ENCODE peak calls at places on chromosomes 11 and 22, in nine cellular contexts. I is astrocyte of the spinal cord; W is CD4-positive, alpha-beta T cell; P is foreskin fibroblast; O is gastrocnemius medialis; D is WTC11; M is sigmoid colon; N is GM20000; L is activated B cell treated with CpG ODN at 0.5 μM for 24 hours. R is an unnamed sample.

GRCh38 chr11:63889344-63889743 is 27.6 kb downstream of the RCOR2 start:
- DNase-seq in I (no peak), W (no peak), P (no peak), O (no peak), D (no peak), M (no peak), N (no peak), L (no peak), R (peak)

GRCh38 chr11:68314203-68314885 is 2.0 kb downstream of the LRP5 start:
- DNase-seq in I (peak), W (no peak), P (no peak), O (no peak), D (no peak), M (no peak), N (no peak), L (no peak), R (no peak)

GRCh38 chr11:120079750-120080610 is 57.9 kb downstream of the TRIM29 start:
- DNase-seq in I (no peak), W (no peak), P (no peak), O (no peak), D (peak), M (no peak), N (no peak), L (no peak), R (no peak)

GRCh38 chr11:2094354-2095197 is 44.6 kb downstream of the IGF2 start:
- DNase-seq in I (no peak), W (no peak), P (no peak), O (no peak), D (no peak), M (peak), N (no peak), L (no peak), R (no peak)

GRCh38 chr11:72581067-72581466 is 93.2 kb downstream of the PDE2A start:
- DNase-seq in I (no peak), W (no peak), P (no peak), O (no peak), D (no peak), M (peak), N (no peak), L (no peak), R (no peak)

GRCh38 chr11:120571476-120571875 is 59.9 kb downstream of the GRIK4 start:
- DNase-seq in I (no peak), W (no peak), P (no peak), O (no peak), D (no peak), M (peak), N (no peak), L (no peak), R (no peak)

GRCh38 chr11:92225206-92225562 is 566 bp downstream of the FAT3 start:
- DNase-seq in I (no peak), W (no peak), P (no peak), O (no peak), D (no peak), M (no peak), N (no peak), L (no peak), R (no peak)

GRCh38 chr11:118565062-118565461 is 669 bp downstream of the IFT46 start:
- DNase-seq in I (no peak), W (no peak), P (peak), O (no peak), D (no peak), M (no peak), N (no peak), L (no peak), R (no peak)

GRCh38 chr22:30866216-30866615 is 102.4 kb downstream of the MORC2 start:
- DNase-seq in I (no peak), W (no peak), P (no peak), O (no peak), D (no peak), M (no peak), N (no peak), L (no peak), R (no peak)

DNA sequence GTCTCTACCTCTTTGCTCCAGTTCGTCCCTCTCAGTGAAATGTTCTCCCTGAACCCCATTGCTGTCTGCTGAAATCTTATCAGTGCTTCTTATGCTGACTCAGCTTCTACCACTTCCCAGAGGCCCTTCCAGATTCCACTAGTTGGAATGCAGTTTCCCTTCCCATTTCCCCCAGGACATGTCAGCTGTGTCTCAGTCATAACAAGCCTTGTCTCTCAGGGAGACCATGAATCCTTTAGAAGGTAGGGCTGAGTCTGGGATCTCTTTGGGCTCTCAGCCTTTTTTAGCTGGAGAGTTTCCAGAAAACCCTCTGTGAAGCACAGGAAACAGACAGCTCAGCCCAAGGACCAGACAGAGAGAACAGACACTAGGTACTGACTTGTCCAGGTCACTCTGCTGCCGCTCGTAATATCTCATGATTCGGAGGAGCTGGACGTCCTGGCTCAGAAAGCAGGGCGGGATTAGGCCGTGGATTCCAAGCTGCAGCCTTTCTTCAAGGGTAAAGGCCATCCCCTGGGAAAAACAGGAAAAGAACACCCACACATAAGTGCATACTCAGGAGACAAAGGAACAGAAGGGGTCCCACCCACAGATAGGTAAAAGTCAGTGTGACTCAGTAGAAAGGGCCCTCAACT is 113.0 kb downstream of the ME3 start:
- DNase-seq in I (peak), W (no peak), P (peak), O (no peak), D (no peak), M (peak), N (no peak), L (no peak), R (peak)
- TF ChIP-seq CTCF in I (no peak), W (no peak), P (no peak), O (no peak), D (no peak), M (no peak), N (no peak), L (no peak), R (no peak)

GRCh38 chr11:19800714-19801519 is 88.3 kb downstream of the NAV2 start:
- DNase-seq in I (no peak), W (no peak), P (peak), O (no peak), D (peak), M (no peak), N (no peak), L (no peak), R (peak)
- TF ChIP-seq CTCF in I (no peak), W (no peak), P (no peak), O (no peak), D (no peak), M (no peak), N (no peak), L (no peak), R (no peak)

GRCh38 chr22:46393791-46394333 is 58.3 kb downstream of the TRMU start:
- DNase-seq in I (no peak), W (no peak), P (no peak), O (no peak), D (no peak), M (no peak), N (no peak), L (no peak), R (no peak)

GRCh38 chr22:46390105-46390651 is 54.7 kb downstream of the TRMU start:
- DNase-seq in I (no peak), W (no peak), P (no peak), O (no peak), D (no peak), M (no peak), N (no peak), L (no peak), R (no peak)

GRCh38 chr22:46391486-46392136 is 56.1 kb downstream of the TRMU start:
- DNase-seq in I (no peak), W (no peak), P (no peak), O (no peak), D (no peak), M (no peak), N (no peak), L (no peak), R (peak)

GRCh38 chr22:46390652-46391301 is 55.3 kb downstream of the TRMU start:
- DNase-seq in I (peak), W (no peak), P (peak), O (peak), D (no peak), M (no peak), N (no peak), L (no peak), R (peak)

GRCh38 chr22:46392137-46392844 is 56.8 kb downstream of the TRMU start:
- DNase-seq in I (no peak), W (no peak), P (no peak), O (no peak), D (no peak), M (no peak), N (no peak), L (no peak), R (peak)
- TF ChIP-seq CTCF in I (no peak), W (no peak), P (no peak), O (no peak), D (no peak), M (no peak), N (no peak), L (no peak), R (no peak)

DNA sequence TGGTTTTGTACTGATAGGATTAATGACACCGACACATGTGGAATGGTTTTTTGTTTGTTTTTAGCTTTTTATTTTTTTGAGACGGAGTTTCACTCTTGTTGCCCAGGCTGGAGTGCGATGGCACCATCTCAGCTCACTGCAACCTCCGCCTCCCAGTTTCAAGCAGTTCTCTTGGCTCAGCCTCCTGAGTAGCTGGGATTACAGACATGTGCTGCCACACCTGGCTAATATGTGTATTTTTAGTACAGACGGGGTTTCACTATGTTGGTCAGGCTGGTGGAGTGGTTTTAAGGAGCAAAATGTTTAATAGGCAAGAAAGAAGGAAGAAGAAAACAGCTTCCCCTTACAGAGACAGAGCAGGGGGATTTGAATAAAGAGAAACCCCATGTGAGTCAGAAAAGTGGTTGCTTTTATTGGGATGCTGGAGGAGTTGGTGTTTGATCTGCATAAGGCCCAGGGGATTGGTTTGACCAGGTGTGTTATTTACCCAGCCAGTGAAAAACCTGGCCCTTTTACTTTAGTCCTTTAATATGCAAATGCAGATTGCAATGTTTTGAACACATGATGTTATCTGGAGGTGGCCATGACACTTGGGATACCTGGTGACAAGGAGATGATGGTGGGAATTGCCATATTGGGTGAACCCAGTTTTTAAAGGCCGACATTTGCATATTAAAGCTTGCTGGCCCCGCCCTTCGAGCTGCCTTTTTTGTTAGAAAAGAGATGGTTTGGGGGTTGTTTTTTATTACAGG is 24.3 kb downstream of the SUSD2 start:
- DNase-seq in I (no peak), W (no peak), P (no peak), O (no peak), D (no peak), M (no peak), N (no peak), L (no peak), R (peak)
- TF ChIP-seq CTCF in I (no peak), W (no peak), P (no peak), O (no peak), D (no peak), M (no peak), N (no peak), L (no peak), R (no peak)

GRCh38 chr11:66495401-66495844 is 15.0 kb upstream of the BBS1 start:
- DNase-seq in I (no peak), W (no peak), P (no peak), O (no peak), D (peak), M (no peak), N (no peak), L (no peak), R (no peak)
- TF ChIP-seq CTCF in I (peak), W (no peak), P (no peak), O (no peak), D (peak), M (no peak), N (no peak), L (no peak), R (peak)

DNA sequence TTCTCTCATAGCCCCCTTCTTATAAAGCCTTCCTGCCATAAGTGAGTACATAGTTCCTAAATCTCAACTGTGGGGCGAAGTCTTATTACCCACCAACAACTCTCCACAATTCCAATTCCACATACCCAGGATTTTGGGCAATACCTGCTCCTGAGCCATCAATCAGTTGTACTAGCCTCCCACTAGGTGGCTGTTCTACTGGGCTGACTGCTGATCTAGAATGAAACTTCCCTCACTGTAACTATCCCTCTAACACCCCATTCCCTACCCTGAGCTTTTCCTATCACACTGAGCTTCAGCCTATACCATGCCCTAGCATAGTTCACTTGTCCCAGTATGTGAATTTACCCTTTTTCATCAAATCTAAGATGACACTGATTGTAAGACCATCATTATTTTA is 52.5 kb downstream of the RRAS2 start:
- DNase-seq in I (no peak), W (no peak), P (no peak), O (no peak), D (no peak), M (no peak), N (no peak), L (no peak), R (no peak)
- TF ChIP-seq CTCF in I (no peak), W (no peak), P (no peak), O (no peak), D (no peak), M (no peak), N (no peak), L (no peak), R (no peak)

DNA sequence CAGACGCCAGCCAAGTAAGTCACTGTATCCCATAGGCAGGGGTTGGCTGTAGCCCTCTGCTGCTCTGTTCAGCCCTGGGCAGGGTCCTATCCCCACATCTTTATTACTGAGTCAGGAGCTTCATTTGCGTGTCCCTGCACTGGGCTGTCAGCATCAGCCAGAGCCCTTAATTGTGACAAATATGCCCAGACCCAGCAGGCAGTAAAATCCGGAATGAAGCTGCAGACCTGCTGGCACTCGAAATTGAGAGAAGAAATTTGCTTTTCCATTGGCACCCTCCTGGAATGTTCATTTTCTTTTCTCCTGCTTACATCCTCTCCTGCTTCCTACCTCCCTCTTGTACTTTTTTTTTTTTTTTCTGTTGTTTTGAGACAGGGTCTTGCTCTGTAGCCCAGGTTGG is 43.8 kb downstream of the CEP164 start:
- DNase-seq in I (no peak), W (no peak), P (no peak), O (no peak), D (no peak), M (no peak), N (no peak), L (no peak), R (no peak)
- TF ChIP-seq CTCF in I (no peak), W (no peak), P (no peak), O (no peak), D (no peak), M (no peak), N (no peak), L (no peak), R (no peak)

GRCh38 chr11:69841859-69842698 is 22.9 kb upstream of the FGF3 start:
- DNase-seq in I (no peak), W (no peak), P (peak), O (no peak), D (peak), M (no peak), N (no peak), L (no peak), R (no peak)
- TF ChIP-seq CTCF in I (peak), W (peak), P (peak), O (no peak), D (peak), M (no peak), N (peak), L (no peak), R (peak)

GRCh38 chr11:114156766-114157165 is 97.3 kb downstream of the ZBTB16 start:
- DNase-seq in I (no peak), W (no peak), P (no peak), O (no peak), D (no peak), M (peak), N (no peak), L (no peak), R (no peak)
- TF ChIP-seq CTCF in I (no peak), W (no peak), P (no peak), O (no peak), D (no peak), M (no peak), N (no peak), L (no peak), R (no peak)

GRCh38 chr11:134439181-134439580 is 27.1 kb upstream of the B3GAT1 start:
- DNase-seq in I (no peak), W (no peak), P (no peak), O (no peak), D (no peak), M (peak), N (no peak), L (no peak), R (no peak)
- TF ChIP-seq CTCF in I (no peak), W (no peak), P (no peak), O (no peak), D (no peak), M (no peak), N (no peak), L (no peak), R (no peak)

R was measured in bronchial epithelial cell.